ENCODE peak calls at places on chromosomes 13 and 19, in seven cellular contexts. One of them, this sample, is unnamed.

GRCh38 chr13:106156468-106156867 is 379.0 kb downstream of the EFNB2 start:
- DNase-seq in fibroblast of lung: peak; percentile 100
- DNase-seq in suprapubic skin: no peak
- DNase-seq in cardiac muscle cell: peak; percentile 90
- DNase-seq in small intestine: no peak
- DNase-seq in adrenal gland: no peak
- DNase-seq in heart left ventricle: no peak
- DNase-seq in this sample: peak; percentile 96

GRCh38 chr13:21328201-21328600 is 130.9 kb downstream of the ZDHHC20 start:
- DNase-seq in fibroblast of lung: no peak
- DNase-seq in suprapubic skin: no peak
- DNase-seq in cardiac muscle cell: no peak
- DNase-seq in small intestine: no peak
- DNase-seq in adrenal gland: no peak
- DNase-seq in heart left ventricle: no peak
- DNase-seq in this sample: no peak

GRCh38 chr19:2032296-2032941 is 16.9 kb upstream of the BTBD2 start:
- DNase-seq in fibroblast of lung: peak; percentile 80
- DNase-seq in suprapubic skin: peak; percentile 98
- DNase-seq in cardiac muscle cell: peak; percentile 91
- DNase-seq in small intestine: peak; percentile 94
- DNase-seq in adrenal gland: peak; percentile 97
- DNase-seq in heart left ventricle: peak; percentile 93
- DNase-seq in this sample: peak; percentile 90

GRCh38 chr19:39514840-39515550 is at the start of gene SELENOV:
- DNase-seq in fibroblast of lung: no peak
- DNase-seq in suprapubic skin: no peak
- DNase-seq in cardiac muscle cell: no peak
- DNase-seq in small intestine: no peak
- DNase-seq in adrenal gland: no peak
- DNase-seq in heart left ventricle: no peak
- DNase-seq in this sample: no peak

GRCh38 chr13:76596216-76596615 is 290.0 kb downstream of the KCTD12 start:
- DNase-seq in fibroblast of lung: peak; percentile 14
- DNase-seq in suprapubic skin: no peak
- DNase-seq in cardiac muscle cell: no peak
- DNase-seq in small intestine: no peak
- DNase-seq in adrenal gland: no peak
- DNase-seq in heart left ventricle: no peak
- DNase-seq in this sample: no peak

GRCh38 chr19:17538684-17539287 is 16.7 kb upstream of the COLGALT1 start:
- DNase-seq in fibroblast of lung: no peak
- DNase-seq in suprapubic skin: no peak
- DNase-seq in cardiac muscle cell: no peak
- DNase-seq in small intestine: no peak
- DNase-seq in adrenal gland: no peak
- DNase-seq in heart left ventricle: no peak
- DNase-seq in this sample: no peak

GRCh38 chr19:48926909-48927308 is 6.6 kb upstream of the DHDH start:
- DNase-seq in fibroblast of lung: peak; percentile 99
- DNase-seq in suprapubic skin: no peak
- DNase-seq in cardiac muscle cell: peak; percentile 97
- DNase-seq in small intestine: peak; percentile 32
- DNase-seq in adrenal gland: peak; percentile 85
- DNase-seq in heart left ventricle: no peak
- DNase-seq in this sample: peak; percentile 96

GRCh38 chr13:101749584-101749983 is 297.1 kb downstream of the ITGBL1 start:
- DNase-seq in fibroblast of lung: no peak
- DNase-seq in suprapubic skin: no peak
- DNase-seq in cardiac muscle cell: no peak
- DNase-seq in small intestine: no peak
- DNase-seq in adrenal gland: no peak
- DNase-seq in heart left ventricle: no peak
- DNase-seq in this sample: no peak

GRCh38 chr19:38730731-38731589 is 13.3 kb downstream of the CAPN12 start:
- DNase-seq in fibroblast of lung: no peak
- DNase-seq in suprapubic skin: peak; percentile 72
- DNase-seq in cardiac muscle cell: no peak
- DNase-seq in small intestine: peak; percentile 45
- DNase-seq in adrenal gland: peak; percentile 41
- DNase-seq in heart left ventricle: no peak
- DNase-seq in this sample: no peak

GRCh38 chr13:21078501-21078900 is 17.1 kb upstream of the LATS2 start:
- DNase-seq in fibroblast of lung: no peak
- DNase-seq in suprapubic skin: no peak
- DNase-seq in cardiac muscle cell: no peak
- DNase-seq in small intestine: no peak
- DNase-seq in adrenal gland: no peak
- DNase-seq in heart left ventricle: no peak
- DNase-seq in this sample: peak; percentile 57

GRCh38 chr19:51653162-51653561 is 6.5 kb upstream of the SIGLEC14 start:
- DNase-seq in fibroblast of lung: no peak
- DNase-seq in suprapubic skin: no peak
- DNase-seq in cardiac muscle cell: no peak
- DNase-seq in small intestine: no peak
- DNase-seq in adrenal gland: no peak
- DNase-seq in heart left ventricle: no peak
- DNase-seq in this sample: no peak

GRCh38 chr13:40109324-40109958 is 454.0 kb downstream of the COG6 start:
- DNase-seq in fibroblast of lung: peak; percentile 98
- DNase-seq in suprapubic skin: no peak
- DNase-seq in cardiac muscle cell: peak; percentile 95
- DNase-seq in small intestine: no peak
- DNase-seq in adrenal gland: no peak
- DNase-seq in heart left ventricle: no peak
- DNase-seq in this sample: peak; percentile 93

GRCh38 chr19:33508941-33509614 is 12.5 kb downstream of the PEPD start:
- DNase-seq in fibroblast of lung: peak; percentile 82
- DNase-seq in suprapubic skin: no peak
- DNase-seq in cardiac muscle cell: peak; percentile 72
- DNase-seq in small intestine: no peak
- DNase-seq in adrenal gland: no peak
- DNase-seq in heart left ventricle: no peak
- DNase-seq in this sample: peak; percentile 38

GRCh38 chr19:11486661-11487503 is 6.0 kb upstream of the ELAVL3 start:
- DNase-seq in fibroblast of lung: no peak
- DNase-seq in suprapubic skin: no peak
- DNase-seq in cardiac muscle cell: no peak
- DNase-seq in small intestine: no peak
- DNase-seq in adrenal gland: no peak
- DNase-seq in heart left ventricle: no peak
- DNase-seq in this sample: no peak

GRCh38 chr19:35556025-35556590 is 7.3 kb downstream of the ATP4A start:
- DNase-seq in fibroblast of lung: no peak
- DNase-seq in suprapubic skin: no peak
- DNase-seq in cardiac muscle cell: no peak
- DNase-seq in small intestine: no peak
- DNase-seq in adrenal gland: no peak
- DNase-seq in heart left ventricle: no peak
- DNase-seq in this sample: no peak

GRCh38 chr13:54750521-54750920 is 1721.9 kb downstream of the OLFM4 start:
- DNase-seq in fibroblast of lung: no peak
- DNase-seq in suprapubic skin: no peak
- DNase-seq in cardiac muscle cell: no peak
- DNase-seq in small intestine: no peak
- DNase-seq in adrenal gland: no peak
- DNase-seq in heart left ventricle: no peak
- DNase-seq in this sample: no peak

GRCh38 chr13:101520672-101521071 is 68.2 kb downstream of the ITGBL1 start:
- DNase-seq in fibroblast of lung: peak; percentile 81
- DNase-seq in suprapubic skin: no peak
- DNase-seq in cardiac muscle cell: peak; percentile 50
- DNase-seq in small intestine: peak; percentile 45
- DNase-seq in adrenal gland: no peak
- DNase-seq in heart left ventricle: no peak
- DNase-seq in this sample: peak; percentile 67

GRCh38 chr19:55646889-55647731 is 902 bp upstream of the CCDC106 start:
- DNase-seq in fibroblast of lung: no peak
- DNase-seq in suprapubic skin: no peak
- DNase-seq in cardiac muscle cell: no peak
- DNase-seq in small intestine: no peak
- DNase-seq in adrenal gland: no peak
- DNase-seq in heart left ventricle: no peak
- DNase-seq in this sample: no peak

GRCh38 chr13:31236211-31236786 is 36.5 kb downstream of the B3GLCT start:
- DNase-seq in fibroblast of lung: peak; percentile 32
- DNase-seq in suprapubic skin: no peak
- DNase-seq in cardiac muscle cell: peak; percentile 75
- DNase-seq in small intestine: peak; percentile 25
- DNase-seq in adrenal gland: no peak
- DNase-seq in heart left ventricle: no peak
- DNase-seq in this sample: peak; percentile 64

GRCh38 chr13:101946411-101946810 is 455.4 kb downstream of the FGF14 start:
- DNase-seq in fibroblast of lung: no peak
- DNase-seq in suprapubic skin: no peak
- DNase-seq in cardiac muscle cell: no peak
- DNase-seq in small intestine: no peak
- DNase-seq in adrenal gland: no peak
- DNase-seq in heart left ventricle: no peak
- DNase-seq in this sample: no peak

GRCh38 chr19:18424890-18425514 is 5.8 kb downstream of the SSBP4 start:
- DNase-seq in fibroblast of lung: no peak
- DNase-seq in suprapubic skin: no peak
- DNase-seq in cardiac muscle cell: no peak
- DNase-seq in small intestine: no peak
- DNase-seq in adrenal gland: no peak
- DNase-seq in heart left ventricle: no peak
- DNase-seq in this sample: no peak

GRCh38 chr19:13119654-13120053 is 1.6 kb downstream of the NACC1 start:
- DNase-seq in fibroblast of lung: peak; percentile 32
- DNase-seq in suprapubic skin: no peak
- DNase-seq in cardiac muscle cell: no peak
- DNase-seq in small intestine: no peak
- DNase-seq in adrenal gland: no peak
- DNase-seq in heart left ventricle: no peak
- DNase-seq in this sample: no peak

GRCh38 chr19:13118424-13119193 is 545 bp downstream of the NACC1 start:
- DNase-seq in fibroblast of lung: peak; percentile 57
- DNase-seq in suprapubic skin: no peak
- DNase-seq in cardiac muscle cell: peak; percentile 64
- DNase-seq in small intestine: peak; percentile 30
- DNase-seq in adrenal gland: peak; percentile 47
- DNase-seq in heart left ventricle: peak; percentile 64
- DNase-seq in this sample: peak; percentile 51

GRCh38 chr19:13122275-13122878 is 4.3 kb downstream of the NACC1 start:
- DNase-seq in fibroblast of lung: no peak
- DNase-seq in suprapubic skin: no peak
- DNase-seq in cardiac muscle cell: no peak
- DNase-seq in small intestine: peak; percentile 48
- DNase-seq in adrenal gland: no peak
- DNase-seq in heart left ventricle: no peak
- DNase-seq in this sample: peak; percentile 42

GRCh38 chr19:13121551-13122274 is 3.6 kb downstream of the NACC1 start:
- DNase-seq in fibroblast of lung: no peak
- DNase-seq in suprapubic skin: no peak
- DNase-seq in cardiac muscle cell: no peak
- DNase-seq in small intestine: no peak
- DNase-seq in adrenal gland: no peak
- DNase-seq in heart left ventricle: no peak
- DNase-seq in this sample: no peak

DNA sequence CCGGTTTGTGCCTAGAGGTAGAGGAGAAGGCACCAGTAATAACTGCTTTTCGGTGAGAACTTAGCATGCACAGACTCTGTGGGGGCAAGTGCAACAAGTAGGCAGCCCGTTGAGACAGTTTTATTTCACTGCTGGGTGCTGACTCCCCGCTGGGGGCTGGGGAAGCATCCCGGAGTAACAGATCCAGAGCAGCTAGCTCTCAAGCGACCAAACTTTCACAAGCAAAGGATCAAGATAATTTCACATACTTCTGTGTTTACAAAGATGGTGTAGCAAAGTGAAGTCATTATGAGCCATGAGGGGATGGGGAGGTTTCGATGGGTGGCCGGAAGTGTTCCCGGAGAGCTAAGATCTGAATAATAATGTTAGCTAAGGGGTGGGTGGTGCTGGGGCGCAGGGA is 2.8 kb downstream of the NACC1 start:
- DNase-seq in fibroblast of lung: peak; percentile 75
- DNase-seq in suprapubic skin: no peak
- DNase-seq in cardiac muscle cell: peak; percentile 78
- DNase-seq in small intestine: no peak
- DNase-seq in adrenal gland: no peak
- DNase-seq in heart left ventricle: no peak
- DNase-seq in this sample: peak; percentile 84
- H3K4me3 ChIP-seq in fibroblast of lung: no peak overlapping the region
- H3K4me3 ChIP-seq in suprapubic skin: no peak overlapping the region
- H3K4me3 ChIP-seq in cardiac muscle cell: no peak overlapping the region
- H3K4me3 ChIP-seq in small intestine: no peak overlapping the region
- H3K4me3 ChIP-seq in adrenal gland: no peak overlapping the region
- H3K4me3 ChIP-seq in heart left ventricle: no peak overlapping the region
- H3K4me3 ChIP-seq in this sample: peak overlapping the region; percentile 13

GRCh38 chr19:4376245-4376990 is 23.9 kb downstream of the SH3GL1 start:
- DNase-seq in fibroblast of lung: no peak
- DNase-seq in suprapubic skin: no peak
- DNase-seq in cardiac muscle cell: no peak
- DNase-seq in small intestine: no peak
- DNase-seq in adrenal gland: peak; percentile 45
- DNase-seq in heart left ventricle: no peak
- DNase-seq in this sample: no peak
- H3K4me3 ChIP-seq in fibroblast of lung: no peak overlapping the region
- H3K4me3 ChIP-seq in suprapubic skin: no peak overlapping the region
- H3K4me3 ChIP-seq in cardiac muscle cell: no peak overlapping the region
- H3K4me3 ChIP-seq in small intestine: no peak overlapping the region
- H3K4me3 ChIP-seq in adrenal gland: no peak overlapping the region
- H3K4me3 ChIP-seq in heart left ventricle: no peak overlapping the region
- H3K4me3 ChIP-seq in this sample: no peak overlapping the region

GRCh38 chr13:93145199-93145598 is 81.4 kb upstream of the GPC6 start:
- DNase-seq in fibroblast of lung: no peak
- DNase-seq in suprapubic skin: no peak
- DNase-seq in cardiac muscle cell: no peak
- DNase-seq in small intestine: no peak
- DNase-seq in adrenal gland: no peak
- DNase-seq in heart left ventricle: no peak
- DNase-seq in this sample: no peak
- H3K4me3 ChIP-seq in fibroblast of lung: no peak overlapping the region
- H3K4me3 ChIP-seq in suprapubic skin: no peak overlapping the region
- H3K4me3 ChIP-seq in cardiac muscle cell: no peak overlapping the region
- H3K4me3 ChIP-seq in small intestine: no peak overlapping the region
- H3K4me3 ChIP-seq in adrenal gland: no peak overlapping the region
- H3K4me3 ChIP-seq in heart left ventricle: no peak overlapping the region
- H3K4me3 ChIP-seq in this sample: no peak overlapping the region

DNA sequence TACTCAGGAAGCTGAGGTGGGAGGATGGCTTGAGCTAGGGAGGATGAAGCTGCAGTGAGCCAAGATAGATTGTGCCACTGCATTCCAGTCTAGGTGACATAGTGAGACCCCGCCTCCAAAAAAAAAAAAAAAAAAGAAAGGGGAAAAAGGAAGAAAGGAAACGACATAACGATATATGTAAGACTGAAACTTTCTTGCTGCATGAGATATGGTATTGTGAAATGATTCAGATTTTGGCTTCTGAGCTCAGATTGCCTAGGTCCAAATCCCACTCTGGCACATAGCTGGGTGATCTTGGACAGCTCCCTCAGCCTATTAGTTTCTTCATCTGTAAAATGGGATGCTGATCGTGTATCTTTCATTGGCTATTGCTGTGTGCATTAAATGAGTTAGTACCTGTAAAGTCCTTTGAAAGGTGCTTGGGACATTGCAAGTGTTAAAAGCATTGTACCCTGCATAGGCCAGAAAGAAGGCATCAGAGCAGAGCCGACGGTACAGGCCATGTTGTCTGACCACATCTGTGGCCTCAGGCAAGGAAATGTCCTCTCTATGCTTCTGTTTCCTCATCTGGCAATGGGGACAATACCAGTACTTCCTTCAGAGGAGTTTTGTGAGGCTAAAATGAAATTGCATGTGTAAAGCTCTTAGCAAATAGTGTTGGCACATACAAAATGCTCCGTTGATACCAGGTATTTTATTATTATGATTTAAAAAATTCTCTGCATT is 32.6 kb upstream of the SLC46A3 start:
- DNase-seq in fibroblast of lung: no peak
- DNase-seq in suprapubic skin: no peak
- DNase-seq in cardiac muscle cell: peak; percentile 76
- DNase-seq in small intestine: no peak
- DNase-seq in adrenal gland: no peak
- DNase-seq in heart left ventricle: no peak
- DNase-seq in this sample: no peak
- H3K4me3 ChIP-seq in fibroblast of lung: no peak overlapping the region
- H3K4me3 ChIP-seq in suprapubic skin: no peak overlapping the region
- H3K4me3 ChIP-seq in cardiac muscle cell: no peak overlapping the region
- H3K4me3 ChIP-seq in small intestine: no peak overlapping the region
- H3K4me3 ChIP-seq in adrenal gland: no peak overlapping the region
- H3K4me3 ChIP-seq in heart left ventricle: no peak overlapping the region
- H3K4me3 ChIP-seq in this sample: no peak overlapping the region